ENCODE peak calls at places on chromosomes 7 and 10, in nine cellular contexts. Y is uterus; M is lower leg skin; W is brain microvascular endothelial cell; G is neuronal stem cell; N is H7; I is CD8-positive, alpha-beta memory T cell; C is right atrium auricular region; O is prostate gland. J is an unnamed sample.

GRCh38 chr7:94975316-94975715 is 67.9 kb downstream of the PPP1R9A start:
- DNase-seq in Y (no peak), M (no peak), W (no peak), G (no peak), N (no peak), I (no peak), C (no peak), O (no peak), J (no peak)

GRCh38 chr10:1643161-1643910 is 94.0 kb downstream of the ADARB2 start:
- DNase-seq in Y (no peak), M (no peak), W (no peak), G (peak; percentile 62), N (peak; percentile 79), I (no peak), C (peak; percentile 40), O (no peak), J (no peak)

GRCh38 chr7:151924508-151924907 is 31.7 kb upstream of the GALNTL5 start:
- DNase-seq in Y (no peak), M (no peak), W (no peak), G (no peak), N (no peak), I (no peak), C (no peak), O (no peak), J (no peak)

GRCh38 chr7:40192036-40192435 is 57.2 kb downstream of the SUGCT start:
- DNase-seq in Y (no peak), M (no peak), W (no peak), G (no peak), N (no peak), I (no peak), C (no peak), O (no peak), J (no peak)

GRCh38 chr7:12607134-12607533 is 36.6 kb downstream of the SCIN start:
- DNase-seq in Y (no peak), M (no peak), W (no peak), G (no peak), N (no peak), I (no peak), C (no peak), O (no peak), J (peak; percentile 39)

GRCh38 chr10:79176949-79177602 is 108.3 kb downstream of the ZMIZ1 start:
- DNase-seq in Y (no peak), M (no peak), W (no peak), G (no peak), N (peak; percentile 60), I (no peak), C (no peak), O (no peak), J (peak; percentile 75)

GRCh38 chr7:95396136-95397032 is at the start of gene PON3:
- DNase-seq in Y (peak; percentile 18), M (no peak), W (no peak), G (no peak), N (peak; percentile 55), I (peak; percentile 52), C (no peak), O (no peak), J (no peak)

GRCh38 chr10:126060232-126060935 is 164.0 kb downstream of the FANK1 start:
- DNase-seq in Y (no peak), M (peak; percentile 35), W (peak; percentile 90), G (no peak), N (no peak), I (no peak), C (peak; percentile 77), O (no peak), J (no peak)

GRCh38 chr10:103394180-103394579 is 2.1 kb downstream of the ATP5MK start:
- DNase-seq in Y (no peak), M (no peak), W (no peak), G (no peak), N (no peak), I (no peak), C (no peak), O (no peak), J (no peak)

GRCh38 chr10:99850041-99850766 is 67.8 kb downstream of the ABCC2 start:
- DNase-seq in Y (no peak), M (no peak), W (no peak), G (peak; percentile 45), N (peak; percentile 30), I (no peak), C (no peak), O (no peak), J (no peak)

GRCh38 chr10:43206391-43207235 is 60.3 kb downstream of the RASGEF1A start:
- DNase-seq in Y (peak; percentile 6), M (no peak), W (no peak), G (no peak), N (peak; percentile 31), I (peak; percentile 32), C (no peak), O (no peak), J (peak; percentile 19)

GRCh38 chr7:129144095-129144833 is at the start of gene TSPAN33:
- DNase-seq in Y (peak; percentile 67), M (peak; percentile 58), W (peak; percentile 48), G (peak; percentile 86), N (peak; percentile 98), I (peak; percentile 73), C (peak; percentile 86), O (peak; percentile 83), J (peak; percentile 99)

GRCh38 chr10:132714096-132714721 is 71.7 kb downstream of the NKX6-2 start:
- DNase-seq in Y (no peak), M (no peak), W (no peak), G (peak; percentile 91), N (peak; percentile 92), I (peak; percentile 35), C (no peak), O (no peak), J (no peak)

GRCh38 chr10:61791216-61791615 is 110.3 kb upstream of the ARID5B start:
- DNase-seq in Y (no peak), M (no peak), W (peak; percentile 24), G (no peak), N (no peak), I (no peak), C (no peak), O (no peak), J (no peak)

GRCh38 chr10:74223755-74224530 is 72.9 kb downstream of the ADK start:
- DNase-seq in Y (no peak), M (no peak), W (peak; percentile 36), G (no peak), N (no peak), I (no peak), C (no peak), O (no peak), J (no peak)

GRCh38 chr7:24972166-24972477 is 7.9 kb downstream of the OSBPL3 start:
- DNase-seq in Y (no peak), M (no peak), W (no peak), G (no peak), N (no peak), I (no peak), C (no peak), O (no peak), J (no peak)

GRCh38 chr7:24974026-24974832 is 5.7 kb downstream of the OSBPL3 start:
- DNase-seq in Y (no peak), M (no peak), W (no peak), G (no peak), N (no peak), I (no peak), C (no peak), O (no peak), J (no peak)

GRCh38 chr7:24972991-24973390 is 7.0 kb downstream of the OSBPL3 start:
- DNase-seq in Y (no peak), M (no peak), W (peak; percentile 77), G (no peak), N (no peak), I (no peak), C (no peak), O (no peak), J (no peak)

GRCh38 chr7:24970676-24971075 is 9.3 kb downstream of the OSBPL3 start:
- DNase-seq in Y (no peak), M (no peak), W (no peak), G (no peak), N (no peak), I (no peak), C (no peak), O (no peak), J (no peak)

GRCh38 chr7:24971333-24972165 is 8.4 kb downstream of the OSBPL3 start:
- DNase-seq in Y (no peak), M (no peak), W (peak; percentile 95), G (no peak), N (no peak), I (no peak), C (no peak), O (no peak), J (peak; percentile 48)
- H3K4me3 ChIP-seq in Y (no peak overlapping the region), M (no peak overlapping the region), W (no peak overlapping the region), G (no peak overlapping the region), N (no peak overlapping the region), I (no peak overlapping the region), C (no peak overlapping the region), O (no peak overlapping the region), J (no peak overlapping the region)

GRCh38 chr7:18895456-18895855 is 222.0 kb downstream of the TWIST1 start:
- DNase-seq in Y (no peak), M (no peak), W (no peak), G (no peak), N (no peak), I (no peak), C (no peak), O (no peak), J (no peak)
- H3K4me3 ChIP-seq in Y (no peak overlapping the region), M (no peak overlapping the region), W (no peak overlapping the region), G (no peak overlapping the region), N (no peak overlapping the region), I (no peak overlapping the region), C (no peak overlapping the region), O (no peak overlapping the region), J (peak overlapping the region; percentile 26)

GRCh38 chr10:71483871-71484270 is 87.2 kb downstream of the CDH23 start:
- DNase-seq in Y (no peak), M (no peak), W (no peak), G (no peak), N (no peak), I (no peak), C (no peak), O (no peak), J (no peak)

GRCh38 chr10:71484352-71484751 is 87.6 kb downstream of the CDH23 start:
- DNase-seq in Y (no peak), M (no peak), W (no peak), G (no peak), N (peak; percentile 72), I (no peak), C (no peak), O (no peak), J (no peak)

GRCh38 chr10:71481746-71482410 is 85.2 kb downstream of the CDH23 start:
- DNase-seq in Y (no peak), M (no peak), W (no peak), G (no peak), N (no peak), I (no peak), C (no peak), O (no peak), J (no peak)

GRCh38 chr10:71483135-71483534 is 86.4 kb downstream of the CDH23 start:
- DNase-seq in Y (no peak), M (no peak), W (no peak), G (no peak), N (no peak), I (no peak), C (no peak), O (no peak), J (no peak)

GRCh38 chr10:71482620-71483019 is 85.9 kb downstream of the CDH23 start:
- DNase-seq in Y (no peak), M (no peak), W (no peak), G (no peak), N (no peak), I (no peak), C (no peak), O (no peak), J (no peak)
- H3K4me3 ChIP-seq in Y (no peak overlapping the region), M (no peak overlapping the region), W (no peak overlapping the region), G (no peak overlapping the region), N (no peak overlapping the region), I (no peak overlapping the region), C (no peak overlapping the region), O (no peak overlapping the region), J (no peak overlapping the region)

GRCh38 chr7:87128883-87129282 is 23.4 kb upstream of the DMTF1 start:
- DNase-seq in Y (no peak), M (no peak), W (no peak), G (peak; percentile 40), N (peak; percentile 11), I (no peak), C (no peak), O (no peak), J (no peak)
- H3K4me3 ChIP-seq in Y (no peak overlapping the region), M (no peak overlapping the region), W (no peak overlapping the region), G (no peak overlapping the region), N (no peak overlapping the region), I (no peak overlapping the region), C (no peak overlapping the region), O (no peak overlapping the region), J (no peak overlapping the region)